ENCODE peak calls at places on chromosomes 13 and 19, in ten cellular contexts. S, W, F, E, J, A, L, D, Y and C are unnamed samples.
A peak's percentile ranks its signal among the peaks of the same experiment; 100 is the strongest.

GRCh38 chr13:20080377-20081164 is 80.3 kb downstream of the GJA3 start:
- DNase-seq in A (no peak), S (no peak), L (no peak), Y (no peak), E (no peak), F (no peak), D (no peak), W (no peak), J (no peak), C (no peak)

GRCh38 chr19:55149078-55150003 is at the start of gene TNNT1:
- DNase-seq in J (no peak), A (no peak), F (no peak), L (no peak), Y (peak; percentile 36), E (no peak), S (no peak), W (no peak), D (no peak), C (no peak)

GRCh38 chr19:8665468-8666213 is 33.0 kb downstream of the ACTL9 start:
- DNase-seq in D (no peak), J (no peak), Y (no peak), L (no peak), A (no peak), S (no peak), W (no peak), F (no peak), E (no peak), C (no peak)

GRCh38 chr19:12913011-12913561 is 6.0 kb downstream of the SYCE2 start:
- DNase-seq in S (peak; percentile 71), E (peak; percentile 75), D (peak; percentile 96), W (peak; percentile 82), L (peak; percentile 77), F (peak; percentile 66), Y (peak; percentile 77), J (no peak), A (no peak), C (no peak)

GRCh38 chr13:38398810-38399493 is 49.3 kb downstream of the UFM1 start:
- DNase-seq in A (no peak), L (no peak), Y (no peak), J (no peak), D (no peak), W (no peak), E (no peak), F (no peak), S (no peak), C (no peak)

GRCh38 chr13:114019367-114019766 is 45.5 kb upstream of the C13orf46 start:
- DNase-seq in A (peak; percentile 25), D (no peak), Y (peak; percentile 79), J (no peak), W (no peak), F (no peak), E (no peak), L (no peak), S (no peak), C (no peak)

GRCh38 chr19:33861950-33862349 is 65.3 kb downstream of the KCTD15 start:
- DNase-seq in A (no peak), E (no peak), S (no peak), F (no peak), Y (no peak), W (no peak), L (no peak), J (no peak), D (no peak), C (no peak)

GRCh38 chr13:44140146-44140545 is 233.5 kb upstream of the SERP2 start:
- DNase-seq in J (no peak), D (no peak), E (no peak), S (no peak), A (no peak), W (no peak), Y (no peak), L (peak; percentile 62), F (peak; percentile 62), C (no peak)

GRCh38 chr19:13823256-13823655 is 28.0 kb downstream of the ZSWIM4 start:
- DNase-seq in J (no peak), S (no peak), L (no peak), Y (no peak), F (no peak), W (no peak), A (no peak), E (no peak), D (no peak), C (no peak)

GRCh38 chr19:12055784-12056183 is 3.0 kb upstream of the ZNF878 start:
- DNase-seq in A (no peak), L (no peak), J (no peak), S (no peak), Y (no peak), F (no peak), W (no peak), E (no peak), D (no peak), C (no peak)

DNA sequence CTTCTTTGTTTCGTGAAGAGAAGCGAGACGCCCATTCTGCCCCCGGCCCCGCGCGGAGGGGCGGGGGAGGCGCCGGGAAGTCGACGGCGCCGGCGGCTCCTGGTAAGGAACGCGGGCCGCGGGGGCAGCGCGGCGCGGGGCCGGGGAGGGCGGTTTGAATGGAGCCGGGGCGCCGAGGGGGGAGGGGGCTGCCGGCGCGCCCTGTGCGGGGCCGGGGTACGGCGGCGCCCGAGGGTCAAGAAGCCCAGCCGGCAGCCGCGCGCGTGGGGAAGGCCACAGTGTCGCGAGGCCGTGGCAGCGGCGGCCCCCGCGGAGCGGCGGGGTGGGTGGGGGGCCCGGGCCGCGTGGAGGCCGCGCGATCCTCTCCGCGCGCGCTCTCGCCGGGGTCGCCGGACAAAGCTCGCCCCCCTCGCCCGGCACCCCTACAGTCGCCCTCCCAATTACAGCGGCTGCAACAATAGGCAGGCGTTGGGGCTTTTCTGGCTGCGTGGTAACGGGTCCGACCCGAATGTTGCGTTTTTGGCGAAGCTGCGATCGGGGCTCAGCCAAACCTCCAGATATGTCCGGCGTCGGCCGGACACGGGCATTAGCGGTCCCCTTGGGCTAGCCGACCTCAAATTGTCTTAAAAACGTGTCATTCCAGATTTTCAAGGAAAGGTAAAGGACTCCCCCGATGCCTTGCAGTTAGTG is 388 bp downstream of the SMARCA4 start:
- DNase-seq in F (peak; percentile 30), S (peak; percentile 56), L (peak; percentile 61), E (no peak), J (no peak), A (no peak), W (peak; percentile 44), Y (peak; percentile 90), D (peak; percentile 76), C (no peak)
- TF ChIP-seq EP300 in F (no peak), S (no peak), L (no peak), E (no peak), J (no peak), A (no peak), W (no peak), Y (no peak), D (no peak), C (no peak)

DNA sequence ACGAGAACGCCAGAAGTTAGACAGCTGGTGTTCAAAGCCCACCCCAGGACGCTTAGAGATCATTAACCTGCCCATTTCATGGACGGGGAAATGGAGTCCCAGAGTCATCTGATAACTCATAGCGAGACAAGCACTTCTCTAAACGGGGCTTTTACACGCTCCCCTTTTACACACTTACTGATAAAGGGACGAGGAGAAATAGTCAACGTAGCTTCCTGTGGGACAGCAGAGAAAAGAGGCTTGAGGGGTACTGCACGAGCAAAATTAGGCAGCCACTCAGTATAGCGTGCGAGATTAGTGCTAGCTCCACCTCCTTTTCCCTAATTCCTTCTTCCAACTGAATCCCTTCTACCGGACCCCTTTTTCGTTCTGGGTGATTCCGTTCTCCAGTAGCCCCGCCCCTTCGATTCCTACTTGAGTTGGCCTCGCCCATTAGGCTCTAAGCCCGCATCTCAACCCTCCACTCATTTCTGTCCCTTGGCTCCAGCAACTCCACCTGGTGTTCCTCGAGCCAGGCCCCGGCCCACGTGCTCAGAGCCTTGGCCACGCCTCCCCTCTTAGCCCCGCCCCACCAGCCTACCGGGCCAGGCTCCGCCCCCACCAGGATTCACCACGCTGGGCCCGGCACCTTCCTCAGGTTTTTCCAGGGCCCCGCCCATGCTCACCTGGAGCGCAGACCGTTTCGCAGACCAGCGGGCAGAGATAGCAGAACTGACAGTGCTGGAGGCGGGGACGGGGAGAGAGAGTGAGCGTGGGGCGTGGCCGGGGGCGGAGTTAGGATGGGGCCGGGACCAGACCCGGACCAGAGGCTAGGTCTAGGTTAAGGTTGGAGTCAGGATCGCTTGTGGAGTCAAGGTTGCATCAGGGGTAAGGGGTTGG is 3.6 kb downstream of the HRC start:
- DNase-seq in S (peak; percentile 89), W (peak; percentile 62), D (peak; percentile 78), A (peak; percentile 87), Y (peak; percentile 79), L (peak; percentile 99), E (peak; percentile 92), F (peak; percentile 98), J (peak; percentile 95), C (no peak)
- TF ChIP-seq EP300 in S (no peak), W (no peak), D (no peak), A (no peak), Y (no peak), L (no peak), E (no peak), F (no peak), J (peak; percentile 54), C (no peak)

DNA sequence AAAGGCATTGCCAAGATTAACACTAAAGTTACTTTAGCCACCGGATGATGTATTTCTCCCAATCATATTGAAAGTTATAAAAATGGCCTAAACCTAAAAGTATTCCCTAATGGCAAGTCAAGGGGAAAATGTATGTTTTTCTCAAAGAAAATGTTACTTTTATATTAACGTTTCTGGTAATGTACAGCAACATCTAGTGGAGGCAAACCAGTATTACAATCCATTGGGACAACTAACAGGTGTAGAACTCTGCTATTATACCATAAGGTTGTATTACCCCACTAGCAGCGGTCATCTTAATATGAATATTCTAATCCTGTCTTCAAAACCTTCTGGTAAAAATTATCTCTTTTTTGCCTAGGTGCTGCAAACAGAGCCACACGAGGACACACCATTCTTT is 69.2 kb downstream of the ZNF100 start:
- DNase-seq in Y (peak; percentile 47), S (no peak), A (no peak), L (no peak), J (no peak), F (no peak), E (no peak), D (no peak), W (no peak), C (no peak)
- TF ChIP-seq EP300 in Y (no peak), S (no peak), A (no peak), L (no peak), J (no peak), F (no peak), E (no peak), D (no peak), W (no peak), C (no peak)

GRCh38 chr19:3167533-3168272 is 10.9 kb upstream of the S1PR4 start:
- DNase-seq in Y (no peak), F (no peak), W (no peak), L (no peak), D (no peak), E (no peak), S (no peak), A (no peak), J (no peak), C (no peak)

GRCh38 chr19:3175761-3176714 is 2.5 kb upstream of the S1PR4 start:
- DNase-seq in A (no peak), W (no peak), F (peak; percentile 87), S (peak; percentile 95), Y (no peak), J (no peak), L (peak; percentile 90), D (no peak), E (no peak), C (peak; percentile 57)

GRCh38 chr19:3176715-3177501 is 1.7 kb upstream of the S1PR4 start:
- DNase-seq in S (peak; percentile 89), Y (no peak), A (peak; percentile 80), E (no peak), L (peak; percentile 69), F (peak; percentile 71), J (no peak), D (no peak), W (no peak), C (no peak)

GRCh38 chr19:3171894-3172679 is 6.5 kb upstream of the S1PR4 start:
- DNase-seq in J (no peak), A (no peak), S (no peak), F (no peak), D (no peak), Y (no peak), L (no peak), W (no peak), E (no peak), C (no peak)
- TF ChIP-seq EP300 in J (no peak), A (no peak), S (no peak), F (no peak), D (no peak), Y (no peak), L (no peak), W (no peak), E (no peak), C (no peak)